ENCODE peak calls at places on chromosome 17, in nine cellular contexts. L is aorta; I is stomach; F is ovary; K is brain microvascular endothelial cell; S is mucosa of descending colon; U is effector memory CD4-positive, alpha-beta T cell; E is colonic mucosa; R is lower lobe of right lung. G is an unnamed sample.

GRCh38 chr17:7992516-7992915 is 9.9 kb upstream of the GUCY2D start:
- DNase-seq in R (no peak), L (no peak), K (peak; percentile 38), E (no peak), I (no peak), U (no peak), F (no peak), S (no peak), G (no peak)

GRCh38 chr17:2972749-2973148 is 90.7 kb downstream of the OR1D5 start:
- DNase-seq in I (no peak), S (no peak), K (no peak), E (no peak), R (no peak), F (no peak), U (no peak), L (no peak), G (no peak)

GRCh38 chr17:29060475-29060874 is 17.5 kb downstream of the PIPOX start:
- DNase-seq in K (no peak), I (no peak), U (no peak), R (no peak), E (no peak), L (no peak), F (no peak), S (no peak), G (no peak)

GRCh38 chr17:32519769-32520701 is 33.2 kb downstream of the CDK5R1 start:
- DNase-seq in F (no peak), E (peak; percentile 26), K (no peak), L (no peak), U (no peak), I (peak; percentile 30), S (no peak), R (no peak), G (no peak)

GRCh38 chr17:82323514-82324234 is 6.3 kb upstream of the CD7 start:
- DNase-seq in L (peak; percentile 54), K (no peak), S (peak; percentile 60), E (no peak), F (peak; percentile 23), U (no peak), R (no peak), I (no peak), G (no peak)

GRCh38 chr17:72775237-72775636 is 317.3 kb downstream of the SLC39A11 start:
- DNase-seq in S (no peak), I (no peak), R (no peak), L (no peak), E (no peak), F (no peak), U (no peak), K (no peak), G (no peak)

GRCh38 chr17:30323262-30323894 is 10.5 kb downstream of the TMIGD1 start:
- DNase-seq in I (no peak), L (peak; percentile 53), U (peak; percentile 51), F (no peak), R (no peak), K (no peak), S (no peak), E (no peak), G (peak; percentile 63)

GRCh38 chr17:4442582-4442981 is 8.8 kb downstream of the SPNS3 start:
- DNase-seq in I (no peak), R (no peak), S (no peak), L (no peak), U (no peak), E (no peak), K (no peak), F (no peak), G (no peak)

GRCh38 chr17:47830991-47831933 is at the start of the genes LRRC46 and MRPL10:
- DNase-seq in E (peak; percentile 95), L (peak; percentile 96), F (peak; percentile 95), U (peak; percentile 87), I (peak; percentile 95), S (peak; percentile 95), R (peak; percentile 95), K (peak; percentile 88), G (peak; percentile 84)

GRCh38 chr17:55273579-55274370 is 9.0 kb downstream of the HLF start:
- DNase-seq in K (no peak), E (no peak), U (no peak), R (peak; percentile 86), S (no peak), L (peak; percentile 84), F (peak; percentile 59), I (peak; percentile 84), G (no peak)

GRCh38 chr17:68572138-68572842 is 28.9 kb downstream of the FAM20A start:
- DNase-seq in I (no peak), S (no peak), R (no peak), K (no peak), F (no peak), L (no peak), U (no peak), E (no peak), G (no peak)

GRCh38 chr17:83083368-83084201 is 4.2 kb downstream of the METRNL start:
- DNase-seq in L (peak; percentile 78), E (peak; percentile 58), S (no peak), K (peak; percentile 93), I (no peak), F (peak; percentile 27), R (no peak), U (no peak), G (no peak)

GRCh38 chr17:21098934-21099687 is 27.7 kb upstream of the DHRS7B start:
- DNase-seq in F (peak; percentile 30), S (peak; percentile 75), R (peak; percentile 63), K (peak; percentile 72), E (peak; percentile 83), U (peak; percentile 52), I (peak; percentile 62), L (peak; percentile 64), G (peak; percentile 90)

GRCh38 chr17:29086628-29087332 is 43.8 kb downstream of the PIPOX start:
- DNase-seq in L (no peak), U (no peak), S (no peak), I (no peak), E (no peak), F (no peak), K (peak; percentile 13), R (no peak), G (no peak)

GRCh38 chr17:76881966-76882365 is 13.8 kb downstream of the MGAT5B start:
- DNase-seq in F (no peak), R (no peak), U (no peak), S (no peak), L (no peak), K (no peak), I (no peak), E (no peak), G (no peak)

GRCh38 chr17:2689411-2690164 is 22.0 kb downstream of the CLUH start:
- DNase-seq in R (peak; percentile 50), F (no peak), U (no peak), E (no peak), L (peak; percentile 39), K (no peak), S (peak; percentile 60), I (no peak), G (no peak)

GRCh38 chr17:83012873-83013778 is 66.3 kb upstream of the METRNL start:
- DNase-seq in U (no peak), F (no peak), L (no peak), S (no peak), K (peak; percentile 24), I (no peak), R (no peak), E (peak; percentile 12), G (no peak)

GRCh38 chr17:74089869-74090464 is 113.5 kb upstream of the RPL38 start:
- DNase-seq in E (peak; percentile 81), F (no peak), R (peak; percentile 68), S (no peak), I (peak; percentile 52), K (peak; percentile 11), U (no peak), L (peak; percentile 72), G (peak; percentile 68)

GRCh38 chr17:81493198-81494038 is 19.2 kb downstream of the ACTG1 start:
- DNase-seq in I (no peak), L (no peak), E (no peak), R (peak; percentile 41), K (no peak), F (no peak), S (no peak), U (no peak), G (no peak)

GRCh38 chr17:49932131-49932723 is 36.8 kb upstream of the DLX4 start:
- DNase-seq in K (no peak), F (no peak), I (no peak), R (no peak), S (no peak), L (no peak), E (no peak), U (no peak), G (no peak)
- H3K4me3 ChIP-seq in K (no peak overlapping the region), F (no peak overlapping the region), I (no peak overlapping the region), R (no peak overlapping the region), S (no peak overlapping the region), L (no peak overlapping the region), E (no peak overlapping the region), U (no peak overlapping the region), G (no peak overlapping the region)

DNA sequence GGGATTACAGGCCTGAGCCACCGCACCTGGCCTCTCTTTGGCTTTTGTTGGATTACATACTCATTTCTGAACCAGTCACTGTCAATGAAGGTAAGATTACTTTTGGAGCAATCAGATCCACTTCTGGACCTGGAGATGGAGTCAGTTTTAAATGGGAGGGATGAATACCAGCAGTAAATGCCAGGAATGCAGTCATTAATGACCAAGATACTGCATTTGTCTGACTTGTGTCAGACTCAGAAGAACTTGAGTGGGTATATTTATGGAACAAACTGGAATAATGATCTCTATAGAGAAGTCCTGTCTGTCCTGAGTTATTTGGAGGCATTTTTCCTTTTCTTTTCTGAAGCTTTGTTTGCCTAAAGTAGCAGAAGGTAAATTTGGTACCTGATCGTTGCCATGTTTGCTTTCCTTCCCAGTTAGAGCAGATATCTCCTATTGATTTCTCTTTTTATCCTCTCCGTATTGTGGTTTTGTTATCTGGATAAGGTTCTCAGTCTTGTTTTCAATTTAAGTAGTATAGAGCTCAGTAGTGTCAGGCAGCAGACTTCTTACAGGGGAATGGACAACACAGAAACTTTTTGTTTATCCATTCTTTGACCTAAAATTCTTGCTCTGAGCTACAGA is 10.7 kb downstream of the NLK start:
- DNase-seq in F (no peak), L (no peak), K (no peak), S (no peak), R (no peak), I (no peak), U (no peak), E (no peak), G (no peak)
- H3K4me3 ChIP-seq in F (no peak overlapping the region), L (no peak overlapping the region), K (no peak overlapping the region), S (no peak overlapping the region), R (no peak overlapping the region), I (no peak overlapping the region), U (no peak overlapping the region), E (no peak overlapping the region), G (no peak overlapping the region)

DNA sequence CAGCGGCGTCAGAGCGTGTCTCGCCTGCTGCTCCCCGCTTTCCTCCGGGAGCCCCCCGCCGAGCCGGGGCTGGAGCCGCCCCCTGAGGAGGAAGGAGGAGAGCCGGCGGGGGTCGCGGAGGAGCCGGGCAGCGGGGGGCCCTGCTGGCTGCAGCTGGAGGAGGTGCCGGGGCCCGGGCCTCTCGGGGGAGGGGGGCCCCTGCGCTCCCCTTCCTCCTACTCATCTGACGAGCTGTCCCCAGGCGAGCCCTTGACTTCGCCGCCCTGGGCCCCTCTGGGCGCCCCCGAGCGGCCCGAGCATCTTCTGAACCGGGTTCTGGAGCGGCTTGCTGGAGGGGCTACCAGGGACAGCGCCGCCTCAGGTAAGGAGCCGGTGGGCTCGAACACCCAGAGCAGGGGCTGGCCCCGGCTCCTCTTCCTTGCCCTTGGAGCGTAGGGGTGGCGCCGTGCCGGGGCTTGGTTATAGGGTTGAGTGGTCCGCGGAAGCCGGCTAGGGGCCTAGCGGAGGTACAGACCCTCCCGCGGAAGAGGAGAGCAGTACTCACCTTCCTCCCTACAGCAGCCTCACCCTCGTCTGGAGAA is 841 bp downstream of the RAPGEFL1 start:
- DNase-seq in S (peak; percentile 63), L (no peak), U (no peak), E (peak; percentile 33), K (no peak), I (no peak), R (no peak), F (no peak), G (no peak)
- H3K4me3 ChIP-seq in S (peak overlapping the region; percentile 68), L (no peak overlapping the region), U (peak overlapping the region; percentile 69), E (peak overlapping the region; percentile 48), K (peak overlapping the region; percentile 54), I (peak overlapping the region; percentile 58), R (peak overlapping the region; percentile 53), F (peak overlapping the region; percentile 41), G (no peak overlapping the region)

GRCh38 chr17:15947976-15948752 is 3.2 kb downstream of the ADORA2B start:
- DNase-seq in F (no peak), L (no peak), K (no peak), E (peak; percentile 53), I (no peak), R (no peak), S (peak; percentile 68), U (no peak), G (no peak)
- H3K4me3 ChIP-seq in F (no peak overlapping the region), L (no peak overlapping the region), K (no peak overlapping the region), E (no peak overlapping the region), I (no peak overlapping the region), R (no peak overlapping the region), S (no peak overlapping the region), U (no peak overlapping the region), G (no peak overlapping the region)